ENCODE peak calls at places on chromosome 15, in five cellular contexts. One of them, this sample, is unnamed.

GRCh38 chr15:74378853-74379252 is 11.4 kb upstream of the CYP11A1 start:
- DNase-seq in glutamatergic neuron: no peak
- DNase-seq in neural crest cell: no peak
- DNase-seq in fibroblast of mammary gland: no peak
- DNase-seq in heart left ventricle: no peak
- DNase-seq in this sample: no peak

GRCh38 chr15:56467626-56468025 is 2.7 kb upstream of the MNS1 start:
- DNase-seq in glutamatergic neuron: no peak
- DNase-seq in neural crest cell: no peak
- DNase-seq in fibroblast of mammary gland: no peak
- DNase-seq in heart left ventricle: no peak
- DNase-seq in this sample: no peak

GRCh38 chr15:63915888-63916731 is 82.4 kb upstream of the HERC1 start:
- DNase-seq in glutamatergic neuron: peak
- DNase-seq in neural crest cell: no peak
- DNase-seq in fibroblast of mammary gland: no peak
- DNase-seq in heart left ventricle: no peak
- DNase-seq in this sample: no peak

GRCh38 chr15:77031376-77032050 is 36.6 kb downstream of the PSTPIP1 start:
- DNase-seq in glutamatergic neuron: peak
- DNase-seq in neural crest cell: peak
- DNase-seq in fibroblast of mammary gland: no peak
- DNase-seq in heart left ventricle: peak
- DNase-seq in this sample: peak

GRCh38 chr15:67383903-67384302 is 129.3 kb downstream of the IQCH start:
- DNase-seq in glutamatergic neuron: no peak
- DNase-seq in neural crest cell: no peak
- DNase-seq in fibroblast of mammary gland: peak
- DNase-seq in heart left ventricle: no peak
- DNase-seq in this sample: no peak

GRCh38 chr15:82874267-82874666 is 64.8 kb downstream of the WHAMM start:
- DNase-seq in glutamatergic neuron: no peak
- DNase-seq in neural crest cell: no peak
- DNase-seq in fibroblast of mammary gland: no peak
- DNase-seq in heart left ventricle: no peak
- DNase-seq in this sample: no peak

GRCh38 chr15:28984421-28985375 is 98.9 kb downstream of the APBA2 start:
- DNase-seq in glutamatergic neuron: peak
- DNase-seq in neural crest cell: peak
- DNase-seq in fibroblast of mammary gland: peak
- DNase-seq in heart left ventricle: no peak
- DNase-seq in this sample: no peak

GRCh38 chr15:50168778-50169411 is 13.1 kb upstream of the SLC27A2 start:
- DNase-seq in glutamatergic neuron: no peak
- DNase-seq in neural crest cell: no peak
- DNase-seq in fibroblast of mammary gland: no peak
- DNase-seq in heart left ventricle: no peak
- DNase-seq in this sample: no peak

GRCh38 chr15:78396976-78397375 is 41.0 kb upstream of the IREB2 start:
- DNase-seq in glutamatergic neuron: no peak
- DNase-seq in neural crest cell: no peak
- DNase-seq in fibroblast of mammary gland: peak
- DNase-seq in heart left ventricle: no peak
- DNase-seq in this sample: no peak

GRCh38 chr15:79195802-79196201 is 86.7 kb upstream of the ANKRD34C start:
- DNase-seq in glutamatergic neuron: no peak
- DNase-seq in neural crest cell: no peak
- DNase-seq in fibroblast of mammary gland: no peak
- DNase-seq in heart left ventricle: no peak
- DNase-seq in this sample: no peak

GRCh38 chr15:45361883-45362282 is 16.5 kb downstream of the GATM start:
- DNase-seq in glutamatergic neuron: no peak
- DNase-seq in neural crest cell: no peak
- DNase-seq in fibroblast of mammary gland: no peak
- DNase-seq in heart left ventricle: no peak
- DNase-seq in this sample: no peak

GRCh38 chr15:37810381-37810780 is 124.1 kb upstream of the TMCO5A start:
- DNase-seq in glutamatergic neuron: no peak
- DNase-seq in neural crest cell: no peak
- DNase-seq in fibroblast of mammary gland: no peak
- DNase-seq in heart left ventricle: no peak
- DNase-seq in this sample: no peak

GRCh38 chr15:48433226-48433886 is 102.1 kb downstream of the DUT start:
- DNase-seq in glutamatergic neuron: no peak
- DNase-seq in neural crest cell: no peak
- DNase-seq in fibroblast of mammary gland: peak
- DNase-seq in heart left ventricle: no peak
- DNase-seq in this sample: no peak

GRCh38 chr15:68429691-68430470 is 2.1 kb downstream of the ITGA11 start:
- DNase-seq in glutamatergic neuron: no peak
- DNase-seq in neural crest cell: no peak
- DNase-seq in fibroblast of mammary gland: peak
- DNase-seq in heart left ventricle: peak
- DNase-seq in this sample: no peak

GRCh38 chr15:60299452-60300047 is 98.2 kb downstream of the ANXA2 start:
- DNase-seq in glutamatergic neuron: no peak
- DNase-seq in neural crest cell: no peak
- DNase-seq in fibroblast of mammary gland: peak
- DNase-seq in heart left ventricle: no peak
- DNase-seq in this sample: no peak

GRCh38 chr15:49902791-49903481 is 216.1 kb downstream of the ATP8B4 start:
- DNase-seq in glutamatergic neuron: no peak
- DNase-seq in neural crest cell: no peak
- DNase-seq in fibroblast of mammary gland: peak
- DNase-seq in heart left ventricle: peak
- DNase-seq in this sample: no peak

GRCh38 chr15:62124953-62125263 is 40.2 kb downstream of the C2CD4B start:
- DNase-seq in glutamatergic neuron: no peak
- DNase-seq in neural crest cell: no peak
- DNase-seq in fibroblast of mammary gland: no peak
- DNase-seq in heart left ventricle: no peak
- DNase-seq in this sample: no peak

GRCh38 chr15:70439304-70439877 is 324.0 kb downstream of the UACA start:
- DNase-seq in glutamatergic neuron: no peak
- DNase-seq in neural crest cell: no peak
- DNase-seq in fibroblast of mammary gland: no peak
- DNase-seq in heart left ventricle: no peak
- DNase-seq in this sample: no peak

GRCh38 chr15:70438776-70439175 is 324.6 kb downstream of the UACA start:
- DNase-seq in glutamatergic neuron: no peak
- DNase-seq in neural crest cell: no peak
- DNase-seq in fibroblast of mammary gland: no peak
- DNase-seq in heart left ventricle: peak
- DNase-seq in this sample: no peak

GRCh38 chr15:70436428-70436827 is 326.9 kb downstream of the UACA start:
- DNase-seq in glutamatergic neuron: no peak
- DNase-seq in neural crest cell: no peak
- DNase-seq in fibroblast of mammary gland: no peak
- DNase-seq in heart left ventricle: no peak
- DNase-seq in this sample: no peak

GRCh38 chr15:70437089-70437488 is 326.3 kb downstream of the UACA start:
- DNase-seq in glutamatergic neuron: no peak
- DNase-seq in neural crest cell: no peak
- DNase-seq in fibroblast of mammary gland: no peak
- DNase-seq in heart left ventricle: no peak
- DNase-seq in this sample: no peak

DNA sequence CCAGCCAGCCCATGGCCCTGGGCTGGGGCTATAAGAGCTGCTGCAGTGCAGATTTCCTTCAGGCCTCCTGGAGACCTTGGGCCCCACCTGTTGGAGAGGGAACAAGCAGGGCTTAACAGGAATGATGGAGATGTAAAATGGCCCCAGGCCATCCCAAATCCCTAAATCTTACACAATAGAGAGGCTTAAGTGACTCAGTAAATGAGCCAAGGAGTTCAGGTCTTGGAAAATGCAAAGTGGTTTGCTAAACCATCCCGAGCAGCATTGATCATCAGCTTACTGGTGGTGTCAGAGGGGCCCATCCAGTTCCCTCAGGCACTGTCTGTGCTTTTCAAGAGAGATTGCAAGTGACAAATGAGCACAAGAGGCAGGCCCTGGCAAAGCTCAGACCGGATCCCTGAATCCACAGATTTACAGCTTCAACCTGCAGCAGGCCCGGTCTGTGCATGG is 325.5 kb downstream of the UACA start:
- DNase-seq in glutamatergic neuron: no peak
- DNase-seq in neural crest cell: no peak
- DNase-seq in fibroblast of mammary gland: peak
- DNase-seq in heart left ventricle: no peak
- DNase-seq in this sample: no peak
- TF ChIP-seq CTCF in glutamatergic neuron: no peak
- TF ChIP-seq CTCF in neural crest cell: no peak
- TF ChIP-seq CTCF in fibroblast of mammary gland: no peak
- TF ChIP-seq CTCF in heart left ventricle: no peak
- TF ChIP-seq CTCF in this sample: no peak

DNA sequence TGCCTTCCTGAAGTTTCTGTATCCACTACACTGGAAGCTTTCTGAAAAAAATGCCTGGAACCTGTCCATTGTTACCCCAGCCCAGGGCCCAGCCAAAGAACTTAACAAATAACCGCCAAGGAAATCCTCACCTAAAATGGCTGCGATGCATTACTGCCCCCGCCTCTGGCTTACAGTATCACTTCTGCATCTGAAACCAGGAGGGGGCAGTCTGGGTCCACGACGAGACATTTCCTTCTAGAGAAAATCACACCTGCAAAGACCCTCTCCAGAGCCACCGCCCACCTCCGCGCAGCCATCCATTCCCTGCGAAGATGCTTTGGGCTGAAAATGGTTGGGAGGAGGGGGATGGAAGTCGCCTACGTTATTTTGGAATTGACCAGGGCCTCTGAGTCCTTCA is 22.4 kb upstream of the CELF6 start:
- DNase-seq in glutamatergic neuron: peak
- DNase-seq in neural crest cell: no peak
- DNase-seq in fibroblast of mammary gland: peak
- DNase-seq in heart left ventricle: no peak
- DNase-seq in this sample: no peak
- TF ChIP-seq CTCF in glutamatergic neuron: peak
- TF ChIP-seq CTCF in neural crest cell: peak
- TF ChIP-seq CTCF in fibroblast of mammary gland: peak
- TF ChIP-seq CTCF in heart left ventricle: peak
- TF ChIP-seq CTCF in this sample: peak

GRCh38 chr15:101320501-101321052 is 25.5 kb upstream of the SNRPA1 start:
- DNase-seq in glutamatergic neuron: no peak
- DNase-seq in neural crest cell: no peak
- DNase-seq in fibroblast of mammary gland: peak
- DNase-seq in heart left ventricle: peak
- DNase-seq in this sample: no peak
- TF ChIP-seq CTCF in glutamatergic neuron: no peak
- TF ChIP-seq CTCF in neural crest cell: peak
- TF ChIP-seq CTCF in fibroblast of mammary gland: no peak
- TF ChIP-seq CTCF in heart left ventricle: no peak
- TF ChIP-seq CTCF in this sample: peak

GRCh38 chr15:41565702-41566101 is 6.7 kb downstream of the TYRO3 start:
- DNase-seq in glutamatergic neuron: no peak
- DNase-seq in neural crest cell: no peak
- DNase-seq in fibroblast of mammary gland: no peak
- DNase-seq in heart left ventricle: no peak
- DNase-seq in this sample: no peak

GRCh38 chr15:41562784-41563198 is 3.8 kb downstream of the TYRO3 start:
- DNase-seq in glutamatergic neuron: no peak
- DNase-seq in neural crest cell: no peak
- DNase-seq in fibroblast of mammary gland: no peak
- DNase-seq in heart left ventricle: no peak
- DNase-seq in this sample: no peak

GRCh38 chr15:41566121-41566885 is 7.3 kb downstream of the TYRO3 start:
- DNase-seq in glutamatergic neuron: no peak
- DNase-seq in neural crest cell: no peak
- DNase-seq in fibroblast of mammary gland: peak
- DNase-seq in heart left ventricle: no peak
- DNase-seq in this sample: no peak

GRCh38 chr15:41564960-41565502 is 6.0 kb downstream of the TYRO3 start:
- DNase-seq in glutamatergic neuron: no peak
- DNase-seq in neural crest cell: no peak
- DNase-seq in fibroblast of mammary gland: no peak
- DNase-seq in heart left ventricle: no peak
- DNase-seq in this sample: no peak

DNA sequence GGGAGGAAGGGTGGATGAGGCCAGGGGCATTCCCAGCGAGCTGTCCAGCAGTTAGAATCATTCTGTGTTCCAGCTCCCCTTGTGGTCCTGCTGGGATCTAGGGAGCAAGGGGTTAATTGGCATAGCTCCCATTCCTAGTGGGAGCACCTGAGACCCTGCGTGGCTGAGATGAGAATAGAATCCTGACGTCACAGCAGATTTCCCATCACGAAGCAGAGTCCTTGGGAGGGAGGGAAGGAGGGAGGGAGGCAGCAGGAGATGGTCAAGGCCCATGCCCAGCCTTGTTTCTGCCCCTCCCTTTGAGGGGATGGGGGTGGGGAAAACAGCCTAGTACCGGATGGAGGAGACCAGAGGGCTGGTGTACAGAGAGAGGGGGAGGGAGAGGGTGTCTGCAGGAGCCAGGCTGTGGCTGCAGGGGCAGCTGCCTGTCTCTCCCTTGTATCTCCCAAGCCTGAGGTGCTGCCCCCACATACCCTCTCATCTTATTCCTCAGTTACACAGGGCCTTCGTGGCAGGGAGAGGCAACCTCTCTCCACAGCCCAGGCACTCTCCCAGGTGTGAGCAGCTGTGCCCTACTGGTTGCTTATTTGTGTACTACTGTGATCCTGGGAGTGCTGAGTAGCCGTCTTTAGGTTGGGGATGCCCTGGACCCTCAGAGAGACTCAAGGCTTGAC is 5.4 kb downstream of the TYRO3 start:
- DNase-seq in glutamatergic neuron: peak
- DNase-seq in neural crest cell: peak
- DNase-seq in fibroblast of mammary gland: no peak
- DNase-seq in heart left ventricle: no peak
- DNase-seq in this sample: no peak
- TF ChIP-seq CTCF in glutamatergic neuron: no peak
- TF ChIP-seq CTCF in neural crest cell: no peak
- TF ChIP-seq CTCF in fibroblast of mammary gland: no peak
- TF ChIP-seq CTCF in heart left ventricle: no peak
- TF ChIP-seq CTCF in this sample: no peak

GRCh38 chr15:31439328-31439727 is 112.7 kb downstream of the KLF13 start:
- DNase-seq in glutamatergic neuron: no peak
- DNase-seq in neural crest cell: no peak
- DNase-seq in fibroblast of mammary gland: peak
- DNase-seq in heart left ventricle: no peak
- DNase-seq in this sample: no peak
- TF ChIP-seq CTCF in glutamatergic neuron: peak
- TF ChIP-seq CTCF in neural crest cell: peak
- TF ChIP-seq CTCF in fibroblast of mammary gland: peak
- TF ChIP-seq CTCF in heart left ventricle: peak
- TF ChIP-seq CTCF in this sample: peak

GRCh38 chr15:31740203-31740602 is 290.1 kb upstream of the CHRNA7 start:
- DNase-seq in glutamatergic neuron: peak
- DNase-seq in neural crest cell: no peak
- DNase-seq in fibroblast of mammary gland: peak
- DNase-seq in heart left ventricle: no peak
- DNase-seq in this sample: no peak
- TF ChIP-seq CTCF in glutamatergic neuron: no peak
- TF ChIP-seq CTCF in neural crest cell: no peak
- TF ChIP-seq CTCF in fibroblast of mammary gland: no peak
- TF ChIP-seq CTCF in heart left ventricle: no peak
- TF ChIP-seq CTCF in this sample: no peak